ENCODE peak calls at places on chromosomes 1 and 21, in four cellular contexts. I, V, X and Z are unnamed samples.

GRCh38 chr1:15212216-15212988 is 34.6 kb upstream of the FHAD1 start:
- DNase-seq in X (no peak), I (no peak), V (no peak), Z (no peak)

GRCh38 chr1:33327587-33328325 is 6.9 kb upstream of the A3GALT2 start:
- DNase-seq in V (no peak), X (no peak), I (peak), Z (no peak)

GRCh38 chr21:29378814-29379213 is 80.1 kb downstream of the BACH1 start:
- DNase-seq in I (no peak), X (no peak), V (no peak), Z (no peak)

GRCh38 chr1:23989249-23989648 is 9.1 kb upstream of the SRSF10 start:
- DNase-seq in X (no peak), I (no peak), V (no peak), Z (no peak)

GRCh38 chr1:183093821-183094287 is 70.6 kb downstream of the LAMC1 start:
- DNase-seq in X (no peak), I (peak), V (no peak), Z (no peak)

GRCh38 chr1:115299266-115299665 is 38.8 kb downstream of the NGF start:
- DNase-seq in I (peak), V (no peak), X (no peak), Z (no peak)

GRCh38 chr1:204331275-204331674 is 28.5 kb downstream of the PLEKHA6 start:
- DNase-seq in X (no peak), I (no peak), V (no peak), Z (peak)

GRCh38 chr1:3133671-3134070 is 64.7 kb downstream of the PRDM16 start:
- DNase-seq in X (no peak), V (no peak), I (peak), Z (peak)

GRCh38 chr21:45365608-45366241 is 39.2 kb upstream of the COL18A1 start:
- DNase-seq in X (no peak), I (no peak), V (no peak), Z (no peak)